ENCODE peak calls at places on chromosomes 4 and X, in five cellular contexts. F, V, I, G and D are unnamed samples.

GRCh38 chrX:144722307-144722706 is 525.0 kb upstream of the SPANXN1 start:
- DNase-seq in F (no peak), V (no peak), I (no peak), G (no peak), D (no peak)

GRCh38 chr4:874071-874470 is 48.1 kb upstream of the CPLX1 start:
- DNase-seq in I (no peak), F (no peak), G (no peak), V (no peak), D (no peak)

GRCh38 chrX:132294776-132295495 is 75.7 kb upstream of the RAP2C start:
- DNase-seq in F (no peak), I (no peak), V (no peak), G (no peak), D (no peak)

GRCh38 chr4:2248821-2249261 is 6.9 kb upstream of the HAUS3 start:
- DNase-seq in I (no peak), F (no peak), V (no peak), G (no peak), D (peak)

GRCh38 chr4:41285202-41285876 is 28.6 kb downstream of the UCHL1 start:
- DNase-seq in G (no peak), I (no peak), F (no peak), V (peak), D (no peak)

GRCh38 chr4:118033148-118034060 is 882 bp upstream of the NDST3 start:
- DNase-seq in F (peak), V (peak), I (no peak), G (no peak), D (peak)

GRCh38 chrX:19865567-19866363 is 21.6 kb downstream of the SH3KBP1 start:
- DNase-seq in F (no peak), V (no peak), I (no peak), G (no peak), D (no peak)

GRCh38 chr4:26987191-26987590 is 126.5 kb downstream of the STIM2 start:
- DNase-seq in G (no peak), F (no peak), V (no peak), I (no peak), D (no peak)

GRCh38 chr4:88286897-88287296 is 2.5 kb upstream of the PPM1K start:
- DNase-seq in G (no peak), I (no peak), F (no peak), V (peak), D (no peak)

GRCh38 chr4:132827522-132827921 is 321.6 kb upstream of the PCDH10 start:
- DNase-seq in F (no peak), I (no peak), G (no peak), V (no peak), D (no peak)

GRCh38 chrX:40651620-40652223 is 4.4 kb upstream of the CXorf38 start:
- DNase-seq in G (peak), I (peak), V (peak), F (peak), D (peak)

GRCh38 chr4:159224412-159224811 is 121.5 kb downstream of the RAPGEF2 start:
- DNase-seq in G (no peak), V (no peak), F (no peak), I (no peak), D (no peak)

GRCh38 chr4:3401436-3402171 is 40.2 kb upstream of the HGFAC start:
- DNase-seq in I (no peak), G (no peak), F (no peak), V (no peak), D (no peak)

GRCh38 chrX:153725039-153725831 is 579 bp downstream of the ABCD1 start:
- DNase-seq in I (no peak), F (no peak), G (no peak), V (no peak), D (no peak)

GRCh38 chrX:108537005-108537404 is 97.4 kb downstream of the COL4A5 start:
- DNase-seq in V (peak), F (no peak), G (no peak), I (no peak), D (no peak)

GRCh38 chr4:173443121-173443520 is 44.2 kb upstream of the SCRG1 start:
- DNase-seq in I (no peak), F (no peak), V (no peak), G (no peak), D (no peak)

GRCh38 chrX:110965409-110965808 is 130.6 kb upstream of the PAK3 start:
- DNase-seq in G (no peak), F (no peak), I (no peak), V (no peak), D (no peak)

GRCh38 chr4:184248216-184248615 is 30.5 kb upstream of the ENPP6 start:
- DNase-seq in V (peak), G (no peak), I (no peak), F (no peak), D (no peak)

GRCh38 chr4:174592985-174593335 is 70.7 kb upstream of the HPGD start:
- DNase-seq in G (no peak), I (no peak), V (peak), F (no peak), D (no peak)

GRCh38 chr4:105536601-105537000 is 15.8 kb upstream of the ARHGEF38 start:
- DNase-seq in I (no peak), G (no peak), F (no peak), V (no peak), D (no peak)

GRCh38 chr4:85740431-85740861 is 265.5 kb downstream of the ARHGAP24 start:
- DNase-seq in V (peak), I (no peak), G (no peak), F (no peak), D (no peak)

GRCh38 chr4:10099521-10100325 is 16.9 kb downstream of the WDR1 start:
- DNase-seq in G (peak), I (no peak), F (no peak), V (no peak), D (no peak)
- H3K4me3 ChIP-seq in G (peak), I (peak), F (no peak), V (no peak), D (no peak)

DNA sequence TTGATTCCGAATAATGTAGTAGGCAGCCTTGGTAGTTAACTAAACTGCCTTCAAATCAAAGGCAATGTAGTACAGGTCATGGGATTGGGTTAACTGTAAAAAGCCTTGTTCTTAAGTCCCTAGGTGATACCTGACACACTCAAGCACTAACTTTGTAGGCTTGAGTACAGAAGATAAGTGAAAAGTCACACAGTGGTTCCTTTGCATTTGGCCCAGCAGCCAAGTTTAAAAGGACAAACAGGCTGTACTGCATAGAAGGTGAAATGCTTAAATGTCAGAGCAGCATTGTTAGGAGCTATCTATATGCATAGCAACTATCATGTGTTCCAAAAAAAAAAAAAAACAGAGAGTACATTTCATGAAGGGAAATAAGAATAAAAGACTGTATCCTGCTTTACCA is 178.4 kb downstream of the ATOH1 start:
- DNase-seq in I (no peak), V (no peak), G (no peak), F (no peak), D (no peak)
- H3K27ac ChIP-seq in I (no peak), V (no peak), G (no peak), F (no peak), D (no peak)

GRCh38 chrX:53080628-53081580 is 1.3 kb upstream of the TSPYL2 start:
- DNase-seq in G (peak), V (peak), I (peak), F (no peak), D (no peak)
- H3K4me3 ChIP-seq in G (no peak), V (peak), I (no peak), F (peak), D (peak)

GRCh38 chr4:8099981-8100464 is 58.6 kb downstream of the ABLIM2 start:
- DNase-seq in F (no peak), I (no peak), G (no peak), V (no peak), D (peak)
- H3K27ac ChIP-seq in F (no peak), I (no peak), G (no peak), V (no peak), D (peak)

DNA sequence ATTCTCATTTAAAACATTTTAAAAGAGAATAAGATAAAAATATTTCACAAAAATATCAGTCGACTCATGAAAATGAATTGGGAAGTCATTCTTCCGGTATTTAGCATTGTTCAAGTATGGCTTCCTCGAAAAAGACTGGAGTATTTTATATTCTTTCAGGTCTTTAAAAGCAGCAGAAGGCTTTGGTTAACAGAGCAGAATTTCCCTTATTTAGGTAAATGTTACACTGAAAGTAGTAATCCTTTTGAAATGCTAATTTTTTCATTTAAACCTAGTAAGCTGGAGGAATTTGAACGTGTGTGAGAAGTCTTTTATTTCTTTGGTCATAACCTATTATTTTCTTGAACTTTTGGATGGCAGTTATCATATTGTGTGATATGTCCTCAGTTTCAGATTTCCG is 11.2 kb downstream of the TENM3 start:
- DNase-seq in F (no peak), G (no peak), I (no peak), V (no peak), D (no peak)
- H3K4me3 ChIP-seq in F (no peak), G (no peak), I (no peak), V (no peak), D (no peak)